ENCODE peak calls at places on chromosome 21, in five cellular contexts. One of them, this sample, is unnamed.

GRCh38 chr21:28781602-28782274 is 210.9 kb downstream of the LTN1 start:
- DNase-seq in G401: no peak
- DNase-seq in NCI-H510A: no peak
- DNase-seq in neural progenitor cell: peak; percentile 5
- DNase-seq in RWPE1: peak; percentile 31
- DNase-seq in this sample: no peak

GRCh38 chr21:37711294-37711844 is 204.9 kb downstream of the KCNJ6 start:
- DNase-seq in NCI-H510A: no peak
- DNase-seq in G401: no peak
- DNase-seq in neural progenitor cell: no peak
- DNase-seq in RWPE1: no peak
- DNase-seq in this sample: no peak

GRCh38 chr21:38751379-38752050 is 54.2 kb upstream of the ETS2 start:
- DNase-seq in NCI-H510A: no peak
- DNase-seq in RWPE1: no peak
- DNase-seq in neural progenitor cell: no peak
- DNase-seq in G401: no peak
- DNase-seq in this sample: no peak

GRCh38 chr21:46215436-46216131 is 13.0 kb downstream of the LSS start:
- DNase-seq in RWPE1: no peak
- DNase-seq in NCI-H510A: no peak
- DNase-seq in G401: no peak
- DNase-seq in neural progenitor cell: no peak
- DNase-seq in this sample: no peak

GRCh38 chr21:44836666-44837471 is 19.0 kb upstream of the SUMO3 start:
- DNase-seq in neural progenitor cell: no peak
- DNase-seq in NCI-H510A: peak; percentile 21
- DNase-seq in RWPE1: no peak
- DNase-seq in G401: peak; percentile 46
- DNase-seq in this sample: no peak

GRCh38 chr21:41610042-41610839 is 102.3 kb upstream of the TMPRSS2 start:
- DNase-seq in G401: peak; percentile 12
- DNase-seq in neural progenitor cell: peak; percentile 82
- DNase-seq in NCI-H510A: no peak
- DNase-seq in RWPE1: no peak
- DNase-seq in this sample: no peak

GRCh38 chr21:37994211-37994610 is 78.0 kb upstream of the KCNJ6 start:
- DNase-seq in neural progenitor cell: no peak
- DNase-seq in RWPE1: no peak
- DNase-seq in NCI-H510A: no peak
- DNase-seq in G401: no peak
- DNase-seq in this sample: no peak

GRCh38 chr21:42784276-42784675 is 95.1 kb downstream of the WDR4 start:
- DNase-seq in neural progenitor cell: no peak
- DNase-seq in NCI-H510A: no peak
- DNase-seq in RWPE1: no peak
- DNase-seq in G401: no peak
- DNase-seq in this sample: no peak

GRCh38 chr21:44416193-44416592 is 39.1 kb upstream of the LRRC3 start:
- DNase-seq in G401: no peak
- DNase-seq in NCI-H510A: no peak
- DNase-seq in neural progenitor cell: no peak
- DNase-seq in RWPE1: no peak
- DNase-seq in this sample: no peak

GRCh38 chr21:44601596-44602473 is 1.4 kb downstream of the KRTAP10-7 start:
- DNase-seq in RWPE1: no peak
- DNase-seq in G401: no peak
- DNase-seq in neural progenitor cell: no peak
- DNase-seq in NCI-H510A: no peak
- DNase-seq in this sample: no peak

GRCh38 chr21:38297871-38298270 is 41.1 kb downstream of the KCNJ15 start:
- DNase-seq in G401: no peak
- DNase-seq in neural progenitor cell: no peak
- DNase-seq in RWPE1: no peak
- DNase-seq in NCI-H510A: no peak
- DNase-seq in this sample: no peak

GRCh38 chr21:38343691-38344090 is 86.9 kb downstream of the KCNJ15 start:
- DNase-seq in NCI-H510A: no peak
- DNase-seq in neural progenitor cell: no peak
- DNase-seq in RWPE1: peak; percentile 36
- DNase-seq in G401: no peak
- DNase-seq in this sample: no peak

GRCh38 chr21:35465750-35466149 is 416.6 kb upstream of the RUNX1 start:
- DNase-seq in G401: no peak
- DNase-seq in neural progenitor cell: no peak
- DNase-seq in RWPE1: no peak
- DNase-seq in NCI-H510A: no peak
- DNase-seq in this sample: no peak

GRCh38 chr21:37266515-37267221 is 466 bp downstream of the VPS26C start:
- DNase-seq in G401: peak; percentile 36
- DNase-seq in RWPE1: peak; percentile 33
- DNase-seq in NCI-H510A: peak; percentile 94
- DNase-seq in neural progenitor cell: peak; percentile 75
- DNase-seq in this sample: peak; percentile 74

GRCh38 chr21:37337179-37337578 is 29.4 kb upstream of the DYRK1A start:
- DNase-seq in neural progenitor cell: no peak
- DNase-seq in G401: no peak
- DNase-seq in NCI-H510A: no peak
- DNase-seq in RWPE1: no peak
- DNase-seq in this sample: no peak

GRCh38 chr21:37146320-37147225 is 73.5 kb downstream of the TTC3 start:
- DNase-seq in NCI-H510A: no peak
- DNase-seq in RWPE1: no peak
- DNase-seq in G401: no peak
- DNase-seq in neural progenitor cell: no peak
- DNase-seq in this sample: no peak

GRCh38 chr21:33268736-33269441 is 2.7 kb downstream of the IL10RB start:
- DNase-seq in G401: peak; percentile 86
- DNase-seq in NCI-H510A: peak; percentile 89
- DNase-seq in neural progenitor cell: no peak
- DNase-seq in RWPE1: peak; percentile 51
- DNase-seq in this sample: peak; percentile 43

GRCh38 chr21:33126569-33126968 is 56.6 kb downstream of the OLIG1 start:
- DNase-seq in neural progenitor cell: no peak
- DNase-seq in NCI-H510A: no peak
- DNase-seq in G401: no peak
- DNase-seq in RWPE1: no peak
- DNase-seq in this sample: no peak

GRCh38 chr21:34996304-34997081 is 52.6 kb downstream of the RUNX1 start:
- DNase-seq in RWPE1: no peak
- DNase-seq in NCI-H510A: no peak
- DNase-seq in G401: no peak
- DNase-seq in neural progenitor cell: no peak
- DNase-seq in this sample: no peak

GRCh38 chr21:43811262-43812105 is 22.1 kb downstream of the RRP1 start:
- DNase-seq in neural progenitor cell: no peak
- DNase-seq in RWPE1: no peak
- DNase-seq in G401: no peak
- DNase-seq in NCI-H510A: peak; percentile 35
- DNase-seq in this sample: no peak

GRCh38 chr21:15289896-15290841 is 225.4 kb upstream of the NRIP1 start:
- DNase-seq in neural progenitor cell: peak; percentile 87
- DNase-seq in G401: no peak
- DNase-seq in NCI-H510A: peak; percentile 87
- DNase-seq in RWPE1: no peak
- DNase-seq in this sample: peak; percentile 18

GRCh38 chr21:44424608-44425306 is 30.6 kb upstream of the LRRC3 start:
- DNase-seq in G401: no peak
- DNase-seq in neural progenitor cell: no peak
- DNase-seq in NCI-H510A: no peak
- DNase-seq in RWPE1: no peak
- DNase-seq in this sample: no peak

GRCh38 chr21:35088235-35088865 is 39.2 kb upstream of the RUNX1 start:
- DNase-seq in RWPE1: no peak
- DNase-seq in G401: no peak
- DNase-seq in NCI-H510A: no peak
- DNase-seq in neural progenitor cell: no peak
- DNase-seq in this sample: no peak

GRCh38 chr21:44199448-44199847 is 41.3 kb downstream of the ICOSLG start:
- DNase-seq in NCI-H510A: peak; percentile 56
- DNase-seq in neural progenitor cell: peak; percentile 1
- DNase-seq in RWPE1: no peak
- DNase-seq in G401: no peak
- DNase-seq in this sample: no peak

GRCh38 chr21:42169758-42170157 is 49.2 kb upstream of the ABCG1 start:
- DNase-seq in G401: no peak
- DNase-seq in RWPE1: no peak
- DNase-seq in neural progenitor cell: no peak
- DNase-seq in NCI-H510A: no peak
- DNase-seq in this sample: no peak

GRCh38 chr21:41491412-41491811 is 16.5 kb downstream of the TMPRSS2 start:
- DNase-seq in neural progenitor cell: no peak
- DNase-seq in RWPE1: no peak
- DNase-seq in NCI-H510A: no peak
- DNase-seq in G401: no peak
- DNase-seq in this sample: no peak